ENCODE peak calls at places on chromosomes 11 and 22, in four cellular contexts. H is fibroblast of the aortic adventitia, E is heart left ventricle, W is left ventricle myocardium inferior. P is an unnamed sample.
A peak's percentile ranks its signal among the peaks of the same experiment; 100 is the strongest.

GRCh38 chr11:114132944-114133394 is 73.5 kb downstream of the ZBTB16 start:
- DNase-seq in H (peak; percentile 28), E (no peak), W (no peak), P (no peak)

GRCh38 chr11:44972746-44973435 is 22.2 kb upstream of the TP53I11 start:
- DNase-seq in H (peak; percentile 46), E (no peak), W (no peak), P (no peak)

GRCh38 chr22:41695211-41695610 is 4.1 kb upstream of the MEI1 start:
- DNase-seq in H (no peak), E (no peak), W (no peak), P (no peak)

GRCh38 chr22:16932577-16932976 is 75.4 kb downstream of the GAB4 start:
- DNase-seq in H (no peak), E (no peak), W (no peak), P (no peak)

GRCh38 chr22:43232445-43232844 is 45.5 kb upstream of the TTLL12 start:
- DNase-seq in H (no peak), E (no peak), W (no peak), P (no peak)

GRCh38 chr22:35154937-35155387 is 89.0 kb downstream of the ISX start:
- DNase-seq in H (peak; percentile 46), E (peak; percentile 51), W (peak; percentile 26), P (peak; percentile 48)

GRCh38 chr11:93611836-93612677 is 49.4 kb upstream of the CEP295 start:
- DNase-seq in H (no peak), E (no peak), W (no peak), P (no peak)

GRCh38 chr11:44467931-44468330 is 97.5 kb upstream of the CD82 start:
- DNase-seq in H (no peak), E (no peak), W (no peak), P (no peak)

GRCh38 chr22:19059481-19060278 is 62.5 kb downstream of the DGCR2 start:
- DNase-seq in H (no peak), E (no peak), W (no peak), P (no peak)

GRCh38 chr11:66126808-66127555 is 56.9 kb downstream of the PACS1 start:
- DNase-seq in H (peak; percentile 82), E (peak; percentile 68), W (peak; percentile 46), P (peak; percentile 96)

GRCh38 chr11:66579017-66579606 is 10.7 kb upstream of the CTSF start:
- DNase-seq in H (peak; percentile 74), E (peak; percentile 86), W (peak; percentile 80), P (peak; percentile 74)

GRCh38 chr11:131691558-131692041 is 321.2 kb downstream of the NTM start:
- DNase-seq in H (peak; percentile 22), E (no peak), W (no peak), P (peak; percentile 83)

GRCh38 chr22:23233084-23233501 is 52.8 kb downstream of the BCR start:
- DNase-seq in H (peak; percentile 38), E (peak; percentile 79), W (peak; percentile 74), P (no peak)
- TF ChIP-seq CTCF in H (peak; percentile 39), E (no peak), W (peak; percentile 25), P (no peak)

DNA sequence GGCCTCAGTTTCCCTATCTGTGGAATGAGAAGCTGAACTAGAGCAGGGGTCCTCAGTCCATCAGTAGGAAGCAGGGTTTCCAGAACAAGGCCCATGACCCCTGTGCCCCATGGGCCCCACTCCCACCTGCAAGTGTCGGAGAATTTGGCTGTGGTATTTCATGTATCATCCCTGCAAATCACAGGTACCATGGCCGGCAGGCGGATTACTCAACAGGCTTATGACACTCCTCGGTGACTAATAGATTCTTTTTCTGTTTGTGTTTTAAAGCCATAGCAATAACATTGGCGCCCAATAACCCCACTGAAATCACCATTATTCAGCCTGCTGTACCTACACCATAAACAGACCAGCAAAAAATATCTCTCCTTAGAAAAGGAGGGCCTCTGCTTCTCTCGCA is 60.0 kb upstream of the WNT11 start:
- DNase-seq in H (peak; percentile 78), E (no peak), W (no peak), P (peak; percentile 94)
- H3K4me3 ChIP-seq in H (no peak overlapping the region), E (no peak overlapping the region), W (no peak overlapping the region), P (no peak overlapping the region)

DNA sequence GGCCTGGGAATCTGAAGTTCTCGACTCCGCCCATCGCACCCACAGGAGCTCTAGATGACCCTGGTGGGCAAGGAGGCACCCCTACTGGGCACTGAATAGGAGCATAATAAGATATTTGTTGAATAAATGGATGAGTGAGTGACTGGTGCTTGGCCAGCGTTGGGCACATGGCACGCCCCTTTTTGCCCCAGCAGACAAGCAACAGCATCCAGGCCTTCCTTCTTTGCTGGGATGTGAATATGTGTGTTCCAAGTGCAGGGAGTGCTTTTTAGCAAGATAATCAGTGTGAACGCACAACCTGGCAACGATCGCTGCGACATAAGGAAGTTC is 450 bp upstream of the CELF1 start:
- DNase-seq in H (peak; percentile 39), E (no peak), W (no peak), P (peak; percentile 53)
- TF ChIP-seq CTCF in H (no peak), E (no peak), W (peak; percentile 13), P (no peak)

GRCh38 chr11:16926868-16927267 is 87.3 kb downstream of the PLEKHA7 start:
- DNase-seq in H (no peak), E (no peak), W (no peak), P (no peak)

GRCh38 chr11:16923987-16924386 is 90.2 kb downstream of the PLEKHA7 start:
- DNase-seq in H (no peak), E (no peak), W (no peak), P (no peak)

GRCh38 chr11:16924826-16925494 is 89.3 kb downstream of the PLEKHA7 start:
- DNase-seq in H (peak; percentile 32), E (peak; percentile 63), W (peak; percentile 47), P (peak; percentile 89)

GRCh38 chr11:16924462-16924825 is 89.8 kb downstream of the PLEKHA7 start:
- DNase-seq in H (no peak), E (no peak), W (no peak), P (no peak)

DNA sequence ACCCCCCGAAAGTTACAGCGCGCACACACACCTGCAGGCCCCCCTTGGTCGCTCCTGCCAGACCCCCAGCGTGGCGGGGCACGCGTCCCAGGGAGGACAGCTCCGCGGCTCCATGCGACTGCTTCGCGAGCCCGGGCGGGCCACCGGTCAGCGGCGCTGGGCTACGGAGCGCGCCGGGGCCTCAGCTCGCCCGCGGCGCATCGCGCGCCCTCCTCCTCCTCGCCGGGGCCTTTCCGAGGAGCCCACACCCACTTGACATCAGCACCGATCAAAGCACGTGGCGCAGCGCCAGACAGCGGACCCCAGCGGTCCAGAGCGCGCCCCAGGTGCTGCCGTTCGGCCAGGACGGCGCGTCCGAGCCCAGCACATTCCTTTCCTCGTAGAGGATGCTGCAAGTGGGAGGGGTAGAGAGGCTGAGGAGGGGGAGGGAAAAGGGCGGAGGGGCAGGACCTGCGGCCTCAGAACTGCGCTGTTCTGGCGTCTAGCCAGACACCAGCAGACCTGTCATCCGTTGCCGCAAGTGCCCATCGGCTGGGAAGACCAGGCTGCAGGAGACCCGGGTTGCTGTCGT is 88.6 kb downstream of the PLEKHA7 start:
- DNase-seq in H (no peak), E (peak; percentile 57), W (peak; percentile 24), P (peak; percentile 37)
- H3K4me3 ChIP-seq in H (peak overlapping the region; percentile 28), E (peak overlapping the region; percentile 59), W (peak overlapping the region; percentile 72), P (peak overlapping the region; percentile 53)